ENCODE peak calls at places on chromosomes 11 and 22, in seven cellular contexts. U is adrenal gland; E is OCI-LY7; Y is body of pancreas; I is aorta; X is CD8-positive, alpha-beta memory T cell; Q is CD8-positive, alpha-beta T cell. T is an unnamed sample.
A peak's percentile ranks its signal among the peaks of the same experiment; 100 is the strongest.

GRCh38 chr22:19848298-19849224 is 6.1 kb downstream of the GNB1L start:
- DNase-seq in Y (peak; percentile 66), Q (no peak), U (peak; percentile 76), I (no peak), E (no peak), X (no peak), T (no peak)

GRCh38 chr11:63492441-63492840 is 1.5 kb upstream of the PLAAT5 start:
- DNase-seq in I (no peak), E (no peak), Q (no peak), Y (no peak), X (no peak), U (no peak), T (no peak)

GRCh38 chr22:38867496-38868285 is 4.3 kb downstream of the CBX6 start:
- DNase-seq in Y (no peak), I (peak; percentile 65), E (no peak), Q (no peak), X (no peak), U (no peak), T (no peak)

GRCh38 chr11:117045956-117046355 is 52.3 kb downstream of the SIK3 start:
- DNase-seq in Q (no peak), Y (no peak), X (no peak), I (no peak), U (no peak), E (no peak), T (no peak)

GRCh38 chr11:1193326-1194230 is 29.3 kb upstream of the MUC5B start:
- DNase-seq in X (no peak), Q (no peak), U (no peak), I (peak; percentile 74), Y (no peak), E (no peak), T (no peak)

GRCh38 chr11:131488208-131488607 is 117.8 kb downstream of the NTM start:
- DNase-seq in Q (no peak), X (no peak), I (no peak), E (no peak), U (no peak), Y (peak; percentile 11), T (no peak)

GRCh38 chr22:27488456-27489224 is 312.9 kb downstream of the MN1 start:
- DNase-seq in U (no peak), I (no peak), Q (no peak), Y (peak; percentile 72), E (no peak), X (no peak), T (peak; percentile 87)

GRCh38 chr11:35236667-35237003 is 97.7 kb downstream of the CD44 start:
- DNase-seq in X (no peak), Y (peak; percentile 38), I (no peak), Q (no peak), E (no peak), U (peak; percentile 18), T (no peak)

GRCh38 chr11:69429716-69430491 is 51.6 kb upstream of the LINC01488 start:
- DNase-seq in Y (no peak), X (no peak), U (no peak), Q (no peak), E (no peak), I (peak; percentile 70), T (no peak)

GRCh38 chr11:121449123-121449522 is 3.0 kb upstream of the SORL1 start:
- DNase-seq in Q (no peak), X (no peak), E (peak; percentile 57), U (no peak), Y (no peak), I (no peak), T (no peak)

GRCh38 chr11:106063009-106063408 is 14.1 kb downstream of the KBTBD3 start:
- DNase-seq in E (no peak), I (no peak), X (no peak), U (no peak), Q (no peak), Y (no peak), T (no peak)

GRCh38 chr11:121300313-121300971 is 7.9 kb downstream of the SC5D start:
- DNase-seq in I (no peak), Q (no peak), X (no peak), Y (no peak), U (peak; percentile 11), E (no peak), T (no peak)

GRCh38 chr11:119377112-119377901 is 4.2 kb downstream of the USP2 start:
- DNase-seq in X (no peak), Y (no peak), Q (no peak), I (no peak), E (peak; percentile 18), U (peak; percentile 41), T (no peak)

GRCh38 chr11:59224419-59224928 is 11.7 kb upstream of the MPEG1 start:
- DNase-seq in I (no peak), U (peak; percentile 29), Y (peak; percentile 43), E (no peak), Q (no peak), X (no peak), T (no peak)

GRCh38 chr11:67384851-67385366 is 6.9 kb upstream of the RAD9A start:
- DNase-seq in Y (peak; percentile 62), Q (no peak), E (no peak), I (no peak), X (no peak), U (no peak), T (no peak)

GRCh38 chr11:1161410-1162152 is 3.8 kb downstream of the MUC5AC start:
- DNase-seq in Y (no peak), I (peak; percentile 68), E (no peak), Q (no peak), U (no peak), X (no peak), T (no peak)

GRCh38 chr11:99773646-99774045 is 752.9 kb downstream of the CNTN5 start:
- DNase-seq in U (peak; percentile 53), Y (no peak), I (no peak), E (no peak), X (no peak), Q (no peak), T (peak; percentile 3)

GRCh38 chr11:59560290-59560701 is 49.0 kb downstream of the OR4D9 start:
- DNase-seq in I (no peak), U (peak; percentile 72), X (peak; percentile 46), E (peak; percentile 78), Y (peak; percentile 84), Q (peak; percentile 53), T (peak; percentile 85)

GRCh38 chr11:104858882-104859735 is 39.2 kb downstream of the CASP12 start:
- DNase-seq in E (no peak), U (no peak), Q (no peak), I (no peak), Y (no peak), X (no peak), T (no peak)

GRCh38 chr11:29208117-29208516 is 808.7 kb downstream of the KCNA4 start:
- DNase-seq in I (no peak), Y (no peak), Q (no peak), U (no peak), E (no peak), X (no peak), T (no peak)

GRCh38 chr11:113176971-113177370 is 137.4 kb upstream of the TTC12 start:
- DNase-seq in Q (no peak), Y (no peak), X (no peak), E (no peak), I (no peak), U (no peak), T (peak; percentile 54)

GRCh38 chr22:45204751-45205623 is 35.7 kb downstream of the KIAA0930 start:
- DNase-seq in Q (no peak), X (no peak), E (no peak), U (no peak), Y (no peak), I (peak; percentile 52), T (no peak)

GRCh38 chr11:75867778-75868374 is 52.9 kb downstream of the UVRAG start:
- DNase-seq in E (peak; percentile 76), X (peak; percentile 20), Q (peak; percentile 28), U (peak; percentile 64), Y (peak; percentile 57), I (no peak), T (peak; percentile 12)

GRCh38 chr11:61694971-61695706 is 14.9 kb downstream of the DAGLA start:
- DNase-seq in U (peak; percentile 32), X (no peak), I (no peak), E (no peak), Q (no peak), Y (peak; percentile 65), T (no peak)
- H3K4me1 ChIP-seq in U (peaks cover 46% of the 10 kb centered on the region), X (peaks cover 32% of the 10 kb centered on the region), I (no peaks in the 10 kb centered on the region), E (peaks cover 8% of the 10 kb centered on the region), Q (peaks cover 36% of the 10 kb centered on the region), Y (peaks cover 90% of the 10 kb centered on the region), T (no peaks in the 10 kb centered on the region)

GRCh38 chr11:9462172-9462799 is 1.5 kb downstream of the ZNF143 start:
- DNase-seq in E (peak; percentile 26), X (no peak), Y (no peak), I (no peak), U (no peak), Q (no peak), T (no peak)
- H3K4me3 ChIP-seq in E (peak overlapping the region; percentile 82), X (no peak overlapping the region), Y (no peak overlapping the region), I (peak overlapping the region; percentile 99), U (peak overlapping the region; percentile 67), Q (peak overlapping the region; percentile 93), T (peak overlapping the region; percentile 84)

GRCh38 chr11:96222102-96222501 is 120.9 kb downstream of the MAML2 start:
- DNase-seq in X (no peak), I (no peak), Q (no peak), E (no peak), Y (no peak), U (no peak), T (no peak)

GRCh38 chr11:96218013-96218412 is 125.0 kb downstream of the MAML2 start:
- DNase-seq in Q (no peak), Y (no peak), U (no peak), X (no peak), I (no peak), E (no peak), T (no peak)

GRCh38 chr11:96221244-96222070 is 121.5 kb downstream of the MAML2 start:
- DNase-seq in U (no peak), E (no peak), Q (no peak), X (no peak), I (no peak), Y (no peak), T (no peak)

GRCh38 chr11:96218901-96219300 is 124.1 kb downstream of the MAML2 start:
- DNase-seq in Y (no peak), U (no peak), Q (no peak), X (no peak), E (no peak), I (no peak), T (no peak)

DNA sequence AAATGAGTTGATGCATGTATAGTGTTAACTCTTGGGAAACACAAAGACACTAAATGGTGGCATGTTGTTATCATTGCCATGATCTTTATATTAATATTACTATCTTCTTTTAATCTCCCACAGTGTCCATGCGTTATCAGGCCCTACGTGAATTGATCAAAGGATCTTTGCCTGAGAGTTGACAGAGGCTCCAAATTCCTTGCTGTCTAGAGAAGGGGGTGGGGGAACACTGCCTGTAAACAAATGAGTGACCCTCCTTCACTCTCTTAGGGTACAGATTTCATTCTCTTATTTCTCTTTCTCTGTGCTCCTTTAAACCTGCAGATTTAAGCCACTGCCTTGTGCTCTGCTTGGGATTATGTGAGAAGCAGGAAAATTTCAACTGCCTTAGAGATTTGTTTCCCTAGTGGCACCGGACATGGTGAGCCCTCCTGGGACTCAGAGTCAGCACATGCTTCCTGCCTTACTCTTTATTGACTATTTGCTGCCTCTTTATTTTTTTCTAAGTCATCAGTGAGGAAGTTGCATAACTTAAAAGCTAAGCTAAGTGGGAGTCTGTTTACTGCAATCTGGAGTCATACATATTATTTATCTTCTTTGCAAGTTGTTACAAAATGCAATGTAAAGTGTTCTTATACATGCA is 122.9 kb downstream of the MAML2 start:
- DNase-seq in X (no peak), Q (no peak), U (peak; percentile 30), E (peak; percentile 55), I (no peak), Y (no peak), T (no peak)
- H3K4me1 ChIP-seq in X (peaks cover 81% of the 10 kb centered on the region), Q (peaks cover 93% of the 10 kb centered on the region), U (no peaks in the 10 kb centered on the region), E (peaks cover 64% of the 10 kb centered on the region), I (peaks cover 13% of the 10 kb centered on the region), Y (peaks cover 18% of the 10 kb centered on the region), T (peaks cover 9% of the 10 kb centered on the region)

GRCh38 chr22:31622980-31623379 is 39.0 kb downstream of the PISD start:
- DNase-seq in X (no peak), E (no peak), Y (no peak), Q (no peak), U (no peak), I (no peak), T (no peak)
- H3K4me3 ChIP-seq in X (no peak overlapping the region), E (no peak overlapping the region), Y (no peak overlapping the region), Q (no peak overlapping the region), U (no peak overlapping the region), I (no peak overlapping the region), T (no peak overlapping the region)